ENCODE peak calls at places on chromosomes 4 and X, in ten cellular contexts. R, V, S, M, K, N, F, W, Y and Z are unnamed samples.

GRCh38 chr4:173536808-173537429 is 6.9 kb upstream of the HAND2 start:
- DNase-seq in F (no peak), V (no peak), M (no peak), K (no peak), R (no peak), N (no peak), S (no peak), Y (no peak), W (no peak), Z (no peak)

GRCh38 chr4:176841730-176842129 is 49.0 kb upstream of the VEGFC start:
- DNase-seq in M (no peak), F (no peak), N (peak; percentile 63), Y (peak; percentile 82), W (no peak), K (no peak), R (no peak), V (no peak), S (no peak), Z (no peak)

GRCh38 chr4:158444621-158445020 is 77.1 kb upstream of the RXFP1 start:
- DNase-seq in M (no peak), V (no peak), S (no peak), F (no peak), Y (peak; percentile 48), W (no peak), N (no peak), R (no peak), K (no peak), Z (no peak)

GRCh38 chr4:95105112-95105511 is 347.4 kb downstream of the BMPR1B start:
- DNase-seq in Y (no peak), V (no peak), R (no peak), S (no peak), K (no peak), N (no peak), W (no peak), M (no peak), F (no peak), Z (no peak)

GRCh38 chrX:38060331-38060878 is 54.1 kb downstream of the SYTL5 start:
- DNase-seq in Y (no peak), F (no peak), S (no peak), V (no peak), M (no peak), K (no peak), N (no peak), R (no peak), W (no peak), Z (no peak)

GRCh38 chr4:41409095-41409494 is 128.9 kb upstream of the LIMCH1 start:
- DNase-seq in W (no peak), N (no peak), M (no peak), V (no peak), K (no peak), Y (peak; percentile 64), R (no peak), F (no peak), S (no peak), Z (no peak)

GRCh38 chr4:16199132-16199531 is 27.1 kb downstream of the TAPT1 start:
- DNase-seq in V (no peak), W (no peak), S (no peak), F (no peak), N (no peak), Y (no peak), M (no peak), R (no peak), K (no peak), Z (no peak)

GRCh38 chr4:151753056-151753455 is 7.8 kb downstream of the GATB start:
- DNase-seq in N (no peak), S (no peak), M (no peak), V (no peak), F (no peak), Y (peak; percentile 43), K (no peak), R (no peak), W (no peak), Z (no peak)

GRCh38 chr4:26819478-26819877 is 41.2 kb upstream of the STIM2 start:
- DNase-seq in F (no peak), Y (no peak), N (no peak), M (no peak), K (no peak), S (no peak), W (no peak), V (no peak), R (no peak), Z (no peak)

GRCh38 chrX:151722241-151722846 is 6.5 kb downstream of the FATE1 start:
- DNase-seq in F (no peak), M (no peak), K (peak; percentile 67), N (no peak), W (no peak), S (no peak), V (no peak), R (no peak), Y (peak; percentile 9), Z (no peak)

GRCh38 chr4:83054928-83055327 is 19.9 kb downstream of the COPS4 start:
- DNase-seq in R (no peak), Y (peak; percentile 28), W (no peak), F (no peak), N (no peak), V (peak; percentile 23), S (peak; percentile 35), M (no peak), K (no peak), Z (no peak)

GRCh38 chr4:154719087-154719486 is 24.7 kb upstream of the LRAT start:
- DNase-seq in F (no peak), V (no peak), M (no peak), N (no peak), K (no peak), W (no peak), S (no peak), Y (peak; percentile 22), R (no peak), Z (no peak)

GRCh38 chr4:155964016-155964891 is 10.6 kb upstream of the CTSO start:
- DNase-seq in K (no peak), N (no peak), S (no peak), F (no peak), Y (no peak), W (no peak), R (no peak), V (no peak), M (no peak), Z (no peak)

GRCh38 chr4:16867827-16868226 is 30.6 kb downstream of the LDB2 start:
- DNase-seq in Y (no peak), V (no peak), W (no peak), R (no peak), S (no peak), M (no peak), K (no peak), F (no peak), N (no peak), Z (no peak)

GRCh38 chrX:79138658-79139241 is 5.7 kb upstream of the GPR174 start:
- DNase-seq in N (no peak), K (no peak), W (no peak), V (peak; percentile 74), F (no peak), Y (no peak), S (peak; percentile 98), M (no peak), R (no peak), Z (no peak)